ENCODE peak calls at places on chromosomes 7 and 10, in eight cellular contexts. G is HEK293T, V is kidney epithelial cell, M is G401, O is B cell, A is AG08396, E is left ventricle myocardium inferior, F is caudate nucleus. L is an unnamed sample.

GRCh38 chr10:119543814-119544642 is 1.5 kb upstream of the RGS10 start:
- DNase-seq in G (peak), V (peak), M (no peak), O (no peak), A (no peak), E (no peak), F (no peak), L (no peak)

GRCh38 chr10:92291610-92291859 is 568 bp downstream of the MARCHF5 start:
- DNase-seq in G (no peak), V (no peak), M (no peak), O (no peak), A (no peak), E (no peak), F (no peak), L (no peak)

GRCh38 chr10:45470098-45471012 is 96.3 kb downstream of the ALOX5 start:
- DNase-seq in G (no peak), V (no peak), M (no peak), O (peak), A (peak), E (no peak), F (no peak), L (no peak)

GRCh38 chr10:71623098-71623985 is 96.2 kb downstream of the C10orf105 start:
- DNase-seq in G (peak), V (no peak), M (peak), O (no peak), A (peak), E (no peak), F (peak), L (no peak)

GRCh38 chr10:18501610-18502009 is 149.8 kb downstream of the NSUN6 start:
- DNase-seq in G (no peak), V (no peak), M (no peak), O (no peak), A (no peak), E (no peak), F (no peak), L (no peak)

GRCh38 chr7:105656922-105657521 is 75.7 kb upstream of the EFCAB10 start:
- DNase-seq in G (peak), V (no peak), M (no peak), O (peak), A (peak), E (no peak), F (no peak), L (no peak)

GRCh38 chr10:98361131-98361633 is 53.8 kb downstream of the PYROXD2 start:
- DNase-seq in G (no peak), V (peak), M (peak), O (no peak), A (peak), E (peak), F (peak), L (peak)

GRCh38 chr7:69109131-69109740 is 489.0 kb upstream of the AUTS2 start:
- DNase-seq in G (no peak), V (no peak), M (peak), O (no peak), A (no peak), E (no peak), F (no peak), L (no peak)